ENCODE peak calls at places on chromosome 3, in four cellular contexts. L is T follicular helper cell, I is foreskin fibroblast, Y is A549. B is an unnamed sample.

GRCh38 chr3:158053386-158053785 is 52.8 kb downstream of the SHOX2 start:
- DNase-seq in L (no peak), I (no peak), Y (no peak), B (no peak)

GRCh38 chr3:36729204-36730056 is 34.9 kb downstream of the DCLK3 start:
- DNase-seq in L (no peak), I (peak), Y (peak), B (peak)

GRCh38 chr3:11095932-11096265 is 58.4 kb upstream of the HRH1 start:
- DNase-seq in L (no peak), I (no peak), Y (no peak), B (no peak)

GRCh38 chr3:193945126-193945525 is 190.8 kb upstream of the HES1 start:
- DNase-seq in L (no peak), I (no peak), Y (no peak), B (no peak)

GRCh38 chr3:43405888-43406636 is 119.7 kb downstream of the SNRK start:
- DNase-seq in L (no peak), I (peak), Y (no peak), B (peak)

GRCh38 chr3:136606990-136607389 is 145.2 kb downstream of the STAG1 start:
- DNase-seq in L (no peak), I (no peak), Y (no peak), B (no peak)

GRCh38 chr3:196967412-196968232 is 1.0 kb downstream of the PIGZ start:
- DNase-seq in L (no peak), I (no peak), Y (no peak), B (no peak)

GRCh38 chr3:138187296-138188012 is at the start of gene ARMC8:
- DNase-seq in L (no peak), I (no peak), Y (peak), B (peak)

GRCh38 chr3:87173071-87173470 is 54.0 kb upstream of the CHMP2B start:
- DNase-seq in L (no peak), I (no peak), Y (no peak), B (peak)

GRCh38 chr3:178785961-178786360 is 249.7 kb downstream of the KCNMB2 start:
- DNase-seq in L (no peak), I (no peak), Y (no peak), B (no peak)

GRCh38 chr3:179991104-179991503 is 45.6 kb downstream of the PEX5L start:
- DNase-seq in L (no peak), I (no peak), Y (no peak), B (no peak)

GRCh38 chr3:59313365-59313764 is 263.5 kb upstream of the CFAP20DC start:
- DNase-seq in L (peak), I (peak), Y (peak), B (peak)

GRCh38 chr3:125168711-125169410 is 43.7 kb downstream of the SLC12A8 start:
- DNase-seq in L (no peak), I (peak), Y (no peak), B (no peak)

GRCh38 chr3:39287859-39288221 is 8.0 kb upstream of the CX3CR1 start:
- DNase-seq in L (no peak), I (no peak), Y (no peak), B (no peak)

GRCh38 chr3:180059351-180059750 is 22.6 kb upstream of the PEX5L start:
- DNase-seq in L (no peak), I (no peak), Y (no peak), B (peak)

GRCh38 chr3:117322866-117323265 is 613.3 kb downstream of the TUSC7 start:
- DNase-seq in L (no peak), I (peak), Y (no peak), B (no peak)

GRCh38 chr3:10928961-10929471 is 63.5 kb upstream of the SLC6A1 start:
- DNase-seq in L (no peak), I (no peak), Y (no peak), B (no peak)

GRCh38 chr3:110526732-110527727 is 544.6 kb upstream of the NECTIN3 start:
- DNase-seq in L (no peak), I (peak), Y (peak), B (peak)

GRCh38 chr3:119827209-119827608 is 45.3 kb downstream of the NR1I2 start:
- DNase-seq in L (no peak), I (no peak), Y (no peak), B (no peak)

GRCh38 chr3:14407203-14407602 is 4.8 kb downstream of the SLC6A6 start:
- DNase-seq in L (no peak), I (no peak), Y (no peak), B (no peak)

GRCh38 chr3:194642769-194643168 is 9.6 kb upstream of the TMEM44 start:
- DNase-seq in L (no peak), I (no peak), Y (no peak), B (no peak)

GRCh38 chr3:49255112-49255511 is 21.9 kb downstream of the C3orf62 start:
- DNase-seq in L (no peak), I (no peak), Y (no peak), B (no peak)